ENCODE peak calls at places on chromosome 20, in four cellular contexts. A is mucosa of descending colon; J is activated T-cell treated with anti-CD3 and anti-CD28 coated beads, Interleukin-2, amount 50 U/mL, for 24 hours; Z is GM19239. V is an unnamed sample.

GRCh38 chr20:51272392-51272791 is 249.5 kb upstream of the KCNG1 start:
- DNase-seq in A (no peak), J (no peak), Z (no peak), V (no peak)

GRCh38 chr20:2470051-2470431 is 548 bp downstream of the SNRPB start:
- DNase-seq in A (no peak), J (peak; percentile 76), Z (peak; percentile 56), V (peak; percentile 63)

GRCh38 chr20:56631318-56631989 is 2.3 kb downstream of the TFAP2C start:
- DNase-seq in A (peak; percentile 27), J (no peak), Z (no peak), V (no peak)

GRCh38 chr20:60056345-60057122 is 98.3 kb downstream of the CDH26 start:
- DNase-seq in A (no peak), J (no peak), Z (no peak), V (no peak)

GRCh38 chr20:52683761-52684160 is 288.4 kb upstream of the TSHZ2 start:
- DNase-seq in A (no peak), J (no peak), Z (no peak), V (no peak)

GRCh38 chr20:61126369-61127195 is 125.5 kb upstream of the CDH4 start:
- DNase-seq in A (no peak), J (no peak), Z (no peak), V (no peak)

GRCh38 chr20:9359561-9360308 is 154.7 kb upstream of the LAMP5 start:
- DNase-seq in A (peak; percentile 55), J (no peak), Z (no peak), V (no peak)

GRCh38 chr20:48129319-48129973 is 344.2 kb upstream of the SULF2 start:
- DNase-seq in A (no peak), J (no peak), Z (no peak), V (no peak)

GRCh38 chr20:33811763-33812672 is 870 bp downstream of the CHMP4B start:
- DNase-seq in A (peak; percentile 58), J (peak; percentile 47), Z (peak; percentile 46), V (peak; percentile 54)

GRCh38 chr20:62212309-62212708 is 7.8 kb downstream of the HRH3 start:
- DNase-seq in A (no peak), J (no peak), Z (no peak), V (no peak)

GRCh38 chr20:46230811-46231282 is 77.5 kb downstream of the CDH22 start:
- DNase-seq in A (no peak), J (no peak), Z (no peak), V (no peak)

GRCh38 chr20:64104667-64105451 is 2.5 kb downstream of the NPBWR2 start:
- DNase-seq in A (peak; percentile 14), J (peak; percentile 19), Z (no peak), V (no peak)

GRCh38 chr20:23047738-23048214 is 1.7 kb downstream of the THBD start:
- DNase-seq in A (no peak), J (no peak), Z (no peak), V (no peak)

GRCh38 chr20:41889125-41889870 is 271.1 kb upstream of the CHD6 start:
- DNase-seq in A (no peak), J (no peak), Z (no peak), V (no peak)

GRCh38 chr20:6863355-6863754 is 95.9 kb downstream of the BMP2 start:
- DNase-seq in A (no peak), J (no peak), Z (no peak), V (no peak)

GRCh38 chr20:21512634-21513180 is 1.2 kb downstream of the NKX2-2 start:
- DNase-seq in A (no peak), J (peak; percentile 44), Z (no peak), V (no peak)

GRCh38 chr20:14445310-14445709 is 107.9 kb upstream of the FLRT3 start:
- DNase-seq in A (no peak), J (no peak), Z (no peak), V (no peak)

GRCh38 chr20:46304361-46304760 is 3.9 kb downstream of the CDH22 start:
- DNase-seq in A (no peak), J (no peak), Z (no peak), V (no peak)

GRCh38 chr20:5741089-5741488 is 9.1 kb upstream of the SHLD1 start:
- DNase-seq in A (no peak), J (no peak), Z (no peak), V (no peak)

GRCh38 chr20:29302979-29303644 is 1954.4 kb upstream of the DEFB115 start:
- DNase-seq in A (no peak), J (no peak), Z (no peak), V (no peak)

GRCh38 chr20:14687317-14687716 is 349.9 kb upstream of the FLRT3 start:
- DNase-seq in A (no peak), J (no peak), Z (no peak), V (no peak)

GRCh38 chr20:16708590-16708989 is 21.2 kb upstream of the SNRPB2 start:
- DNase-seq in A (no peak), J (no peak), Z (no peak), V (no peak)

GRCh38 chr20:15834857-15835256 is 738.4 kb downstream of the KIF16B start:
- DNase-seq in A (no peak), J (no peak), Z (no peak), V (no peak)

GRCh38 chr20:51860015-51860882 is 57.9 kb upstream of the SALL4 start:
- DNase-seq in A (peak; percentile 68), J (no peak), Z (no peak), V (no peak)

GRCh38 chr20:59933849-59934585 is 580 bp upstream of the SYCP2 start:
- DNase-seq in A (peak; percentile 86), J (peak; percentile 88), Z (peak; percentile 90), V (peak; percentile 79)

GRCh38 chr20:23550227-23550626 is 18.1 kb downstream of the CST9L start:
- DNase-seq in A (no peak), J (no peak), Z (no peak), V (no peak)

GRCh38 chr20:8385247-8385646 is 253.2 kb downstream of the PLCB1 start:
- DNase-seq in A (peak; percentile 21), J (no peak), Z (no peak), V (no peak)

GRCh38 chr20:21184810-21185209 is 58.9 kb downstream of the KIZ start:
- DNase-seq in A (no peak), J (no peak), Z (no peak), V (no peak)

GRCh38 chr20:57620999-57621398 is 773 bp upstream of the ZBP1 start:
- DNase-seq in A (no peak), J (no peak), Z (no peak), V (peak; percentile 66)

GRCh38 chr20:15842872-15843271 is 730.4 kb downstream of the KIF16B start:
- DNase-seq in A (no peak), J (no peak), Z (peak; percentile 9), V (peak; percentile 32)

GRCh38 chr20:48766205-48766604 is 61.6 kb downstream of the PREX1 start:
- DNase-seq in A (peak; percentile 14), J (no peak), Z (no peak), V (no peak)

GRCh38 chr20:38550274-38550673 is 30.7 kb upstream of the ADIG start:
- DNase-seq in A (no peak), J (no peak), Z (no peak), V (no peak)

GRCh38 chr20:24694727-24695528 is 225.5 kb downstream of the SYNDIG1 start:
- DNase-seq in A (no peak), J (no peak), Z (no peak), V (no peak)

GRCh38 chr20:36470482-36471062 is 70.7 kb upstream of the MYL9 start:
- DNase-seq in A (no peak), J (no peak), Z (no peak), V (peak; percentile 51)

GRCh38 chr20:47917549-47918070 is 132.3 kb upstream of the SULF2 start:
- DNase-seq in A (no peak), J (no peak), Z (no peak), V (no peak)

GRCh38 chr20:25281541-25281991 is 33.7 kb downstream of the PYGB start:
- DNase-seq in A (peak; percentile 53), J (no peak), Z (peak; percentile 75), V (peak; percentile 60)

GRCh38 chr20:32205502-32206382 is 1.8 kb downstream of the PLAGL2 start:
- DNase-seq in A (no peak), J (no peak), Z (no peak), V (no peak)

GRCh38 chr20:34190679-34191090 is 50.5 kb upstream of the ASIP start:
- DNase-seq in A (peak; percentile 71), J (peak; percentile 46), Z (peak; percentile 29), V (peak; percentile 8)

V was measured in naive B cell.